ENCODE peak calls at places on chromosomes 4 and X, in four cellular contexts. J is esophagus squamous epithelium, O is upper lobe of right lung, V is transverse colon. F is an unnamed sample. For H3K4me1, the result is how much of the 10 kb centered on the place peaks cover.

GRCh38 chr4:142845293-142846070 is 619 bp downstream of the INPP4B start:
- DNase-seq in J (no peak), O (peak), V (peak), F (no peak)

GRCh38 chr4:168524006-168524405 is 27.2 kb downstream of the PALLD start:
- DNase-seq in J (no peak), O (no peak), V (no peak), F (no peak)

GRCh38 chr4:140689628-140690027 is 66.6 kb downstream of the TBC1D9 start:
- DNase-seq in J (no peak), O (no peak), V (no peak), F (no peak)

GRCh38 chr4:42371306-42372063 is 25.8 kb upstream of the SHISA3 start:
- DNase-seq in J (no peak), O (no peak), V (no peak), F (no peak)

GRCh38 chrX:101483705-101484104 is 1.6 kb upstream of the ARMCX4 start:
- DNase-seq in J (no peak), O (no peak), V (no peak), F (no peak)

GRCh38 chr4:40546506-40546905 is 83.2 kb downstream of the RBM47 start:
- DNase-seq in J (no peak), O (no peak), V (peak), F (no peak)

GRCh38 chr4:4820739-4821138 is 38.7 kb upstream of the MSX1 start:
- DNase-seq in J (no peak), O (no peak), V (no peak), F (no peak)

GRCh38 chr4:85913925-85914694 is 439.2 kb downstream of the ARHGAP24 start:
- DNase-seq in J (no peak), O (no peak), V (no peak), F (no peak)

GRCh38 chrX:123962794-123963373 is 1.4 kb downstream of the STAG2 start:
- DNase-seq in J (peak), O (peak), V (peak), F (peak)

GRCh38 chr4:99071159-99071558 is 17.4 kb downstream of the ADH5 start:
- DNase-seq in J (no peak), O (no peak), V (no peak), F (no peak)

GRCh38 chr4:122777846-122778501 is 45.5 kb downstream of the BBS12 start:
- DNase-seq in J (no peak), O (no peak), V (no peak), F (no peak)

GRCh38 chr4:180923476-180923875 is 1319.7 kb upstream of the TENM3 start:
- DNase-seq in J (no peak), O (no peak), V (no peak), F (no peak)

GRCh38 chrX:40938418-40938817 is 146.8 kb upstream of the USP9X start:
- DNase-seq in J (no peak), O (no peak), V (no peak), F (no peak)

GRCh38 chrX:103919336-103919682 is 43.1 kb upstream of the TMSB15B start:
- DNase-seq in J (no peak), O (no peak), V (peak), F (no peak)

GRCh38 chrX:68894513-68895338 is 65.9 kb downstream of the EFNB1 start:
- DNase-seq in J (no peak), O (peak), V (peak), F (peak)

GRCh38 chr4:122827258-122827887 is 742 bp downstream of the FGF2 start:
- DNase-seq in J (no peak), O (peak), V (peak), F (no peak)

GRCh38 chrX:138128025-138128671 is 562.2 kb downstream of the ZIC3 start:
- DNase-seq in J (no peak), O (no peak), V (no peak), F (no peak)

GRCh38 chr4:41550308-41550707 is 12.4 kb downstream of the LIMCH1 start:
- DNase-seq in J (no peak), O (no peak), V (no peak), F (no peak)

GRCh38 chr4:184845367-184846011 is 19.7 kb upstream of the ACSL1 start:
- DNase-seq in J (no peak), O (no peak), V (no peak), F (no peak)

GRCh38 chr4:121783210-121783609 is 17.9 kb upstream of the EXOSC9 start:
- DNase-seq in J (no peak), O (no peak), V (no peak), F (no peak)

GRCh38 chrX:72128881-72129280 is 2.8 kb downstream of the RTL5 start:
- DNase-seq in J (no peak), O (no peak), V (no peak), F (no peak)

GRCh38 chrX:103640401-103641155 is 11.8 kb downstream of the TCEAL1 start:
- DNase-seq in J (no peak), O (no peak), V (no peak), F (no peak)

GRCh38 chrX:154121961-154122360 is 22.1 kb upstream of the OPN1LW start:
- DNase-seq in J (no peak), O (no peak), V (no peak), F (no peak)

GRCh38 chr4:7808752-7809151 is 130.9 kb downstream of the AFAP1 start:
- DNase-seq in J (no peak), O (peak), V (no peak), F (no peak)
- H3K4me1 ChIP-seq in J (under half), O (half or more), V (under half), F (under half)

DNA sequence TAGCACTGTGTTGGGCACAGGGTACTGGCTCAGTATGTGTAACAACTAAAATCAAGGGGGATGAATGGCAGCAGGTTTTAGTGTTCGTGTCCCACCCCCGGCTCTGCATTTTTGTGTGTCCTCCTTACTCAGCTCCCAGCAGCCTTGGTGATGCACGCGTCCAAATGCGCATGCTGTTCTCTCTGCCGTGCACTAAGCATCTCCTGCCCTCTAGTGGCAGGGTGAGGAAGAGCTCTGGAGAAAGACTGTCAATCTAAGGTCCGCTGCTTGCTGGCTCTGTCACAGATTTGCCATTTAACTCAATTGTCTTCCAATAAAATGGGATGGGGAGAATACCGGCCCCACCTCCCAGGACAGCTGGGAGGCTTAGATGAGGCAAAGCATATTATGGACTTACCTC is 61.4 kb downstream of the WFS1 start:
- DNase-seq in J (no peak), O (no peak), V (peak), F (no peak)
- TF ChIP-seq CTCF in J (peak), O (peak), V (peak), F (no peak)

DNA sequence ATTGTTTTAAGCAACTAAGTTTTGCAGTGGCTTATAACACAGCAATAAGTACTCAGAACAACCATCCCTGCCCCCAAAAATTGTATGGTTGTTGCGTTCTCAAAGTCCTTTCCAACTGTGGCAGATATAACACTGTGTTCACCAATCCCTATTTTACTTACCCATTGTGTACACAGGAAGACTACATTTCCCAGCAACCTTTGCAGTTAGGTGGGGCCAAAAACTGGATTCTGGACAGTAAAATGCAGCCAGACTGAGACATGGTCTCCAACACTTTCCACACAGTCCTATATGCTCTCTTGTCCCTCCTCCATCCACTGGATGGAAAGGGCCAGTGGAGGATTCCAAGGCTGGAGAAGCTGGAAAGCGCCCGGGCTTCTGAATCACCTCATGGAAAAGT is 523.6 kb downstream of the BCOR start:
- DNase-seq in J (no peak), O (no peak), V (no peak), F (no peak)
- H3K27ac ChIP-seq in J (no peak), O (no peak), V (no peak), F (no peak)

GRCh38 chrX:19769467-19769866 is 117.9 kb downstream of the SH3KBP1 start:
- DNase-seq in J (no peak), O (no peak), V (no peak), F (no peak)
- H3K4me1 ChIP-seq in J (under half), O (under half), V (under half), F (under half)

DNA sequence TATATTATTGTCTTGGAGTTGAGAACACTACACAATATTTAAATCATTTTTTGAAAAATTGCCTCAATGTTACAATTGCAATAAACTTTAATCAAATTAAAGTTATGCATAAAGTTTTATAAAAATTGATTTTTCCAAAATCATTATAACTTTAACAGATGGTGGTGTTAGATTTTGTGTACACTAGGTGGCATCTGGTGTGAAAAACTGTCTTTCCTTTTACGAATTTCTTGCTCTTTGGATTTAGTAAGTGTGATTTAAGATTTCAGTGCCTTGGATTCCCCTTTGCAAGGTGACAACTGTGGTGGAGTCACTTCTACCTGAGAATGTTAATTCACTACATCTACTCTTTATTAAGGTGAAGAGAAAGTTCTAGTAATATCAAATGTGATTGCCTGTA is 91.6 kb downstream of the AREG start:
- DNase-seq in J (no peak), O (no peak), V (no peak), F (no peak)
- TF ChIP-seq CTCF in J (peak), O (peak), V (no peak), F (no peak)

GRCh38 chr4:149910177-149910576 is 94.5 kb upstream of the IQCM start:
- DNase-seq in J (no peak), O (no peak), V (no peak), F (no peak)

GRCh38 chr4:149911371-149911770 is 95.7 kb upstream of the IQCM start:
- DNase-seq in J (no peak), O (no peak), V (no peak), F (no peak)

GRCh38 chr4:149914101-149914500 is 98.5 kb upstream of the IQCM start:
- DNase-seq in J (no peak), O (no peak), V (no peak), F (no peak)

GRCh38 chr4:149911995-149912394 is 96.4 kb upstream of the IQCM start:
- DNase-seq in J (no peak), O (no peak), V (no peak), F (no peak)

GRCh38 chr4:149910604-149911367 is 95.1 kb upstream of the IQCM start:
- DNase-seq in J (no peak), O (no peak), V (peak), F (no peak)
- H3K27ac ChIP-seq in J (no peak), O (no peak), V (peak), F (no peak)

F was measured in thoracic aorta.